ENCODE peak calls at places on chromosomes 7 and 10, in six cellular contexts. One of them, this sample, is unnamed.

GRCh38 chr7:149748223-149748874 is 25.0 kb downstream of the ZNF467 start:
- DNase-seq in colonic mucosa: no peak
- DNase-seq in lower leg skin: no peak
- DNase-seq in GM06990: no peak
- DNase-seq in AG09309: no peak
- DNase-seq in mammary epithelial cell: no peak
- DNase-seq in this sample: no peak

GRCh38 chr10:128073880-128074279 is 52.3 kb downstream of the MKI67 start:
- DNase-seq in AG09309: no peak
- DNase-seq in GM06990: no peak
- DNase-seq in mammary epithelial cell: no peak
- DNase-seq in colonic mucosa: no peak
- DNase-seq in lower leg skin: no peak
- DNase-seq in this sample: no peak

GRCh38 chr7:126361183-126361582 is 891.6 kb downstream of the GRM8 start:
- DNase-seq in GM06990: no peak
- DNase-seq in mammary epithelial cell: no peak
- DNase-seq in colonic mucosa: no peak
- DNase-seq in AG09309: no peak
- DNase-seq in lower leg skin: no peak
- DNase-seq in this sample: no peak

GRCh38 chr7:16564909-16565426 is 38.3 kb downstream of the LRRC72 start:
- DNase-seq in AG09309: peak
- DNase-seq in lower leg skin: no peak
- DNase-seq in GM06990: no peak
- DNase-seq in mammary epithelial cell: peak
- DNase-seq in colonic mucosa: no peak
- DNase-seq in this sample: peak

GRCh38 chr7:137873524-137873923 is 26.8 kb upstream of the DGKI start:
- DNase-seq in GM06990: no peak
- DNase-seq in colonic mucosa: no peak
- DNase-seq in mammary epithelial cell: no peak
- DNase-seq in AG09309: peak
- DNase-seq in lower leg skin: no peak
- DNase-seq in this sample: peak

GRCh38 chr10:77636286-77636966 is 1.2 kb downstream of the KCNMA1 start:
- DNase-seq in colonic mucosa: no peak
- DNase-seq in lower leg skin: no peak
- DNase-seq in AG09309: no peak
- DNase-seq in mammary epithelial cell: no peak
- DNase-seq in GM06990: no peak
- DNase-seq in this sample: no peak

GRCh38 chr10:34254596-34254995 is 560.5 kb downstream of the PARD3 start:
- DNase-seq in lower leg skin: no peak
- DNase-seq in AG09309: no peak
- DNase-seq in GM06990: peak
- DNase-seq in mammary epithelial cell: peak
- DNase-seq in colonic mucosa: peak
- DNase-seq in this sample: peak

GRCh38 chr10:65628777-65629176 is 1297.1 kb upstream of the LRRTM3 start:
- DNase-seq in colonic mucosa: no peak
- DNase-seq in AG09309: no peak
- DNase-seq in mammary epithelial cell: no peak
- DNase-seq in lower leg skin: no peak
- DNase-seq in GM06990: no peak
- DNase-seq in this sample: no peak

GRCh38 chr10:7756360-7756992 is 31.3 kb downstream of the KIN start:
- DNase-seq in AG09309: no peak
- DNase-seq in mammary epithelial cell: peak
- DNase-seq in GM06990: no peak
- DNase-seq in colonic mucosa: peak
- DNase-seq in lower leg skin: no peak
- DNase-seq in this sample: peak

GRCh38 chr7:31815796-31816195 is 128.8 kb downstream of the PPP1R17 start:
- DNase-seq in lower leg skin: no peak
- DNase-seq in colonic mucosa: no peak
- DNase-seq in GM06990: no peak
- DNase-seq in mammary epithelial cell: no peak
- DNase-seq in AG09309: no peak
- DNase-seq in this sample: no peak

GRCh38 chr7:105788816-105789349 is 87.5 kb downstream of the ATXN7L1 start:
- DNase-seq in GM06990: no peak
- DNase-seq in colonic mucosa: no peak
- DNase-seq in lower leg skin: no peak
- DNase-seq in mammary epithelial cell: no peak
- DNase-seq in AG09309: no peak
- DNase-seq in this sample: no peak

GRCh38 chr7:87627634-87627994 is 584 bp upstream of the RUNDC3B start:
- DNase-seq in lower leg skin: no peak
- DNase-seq in colonic mucosa: peak
- DNase-seq in AG09309: no peak
- DNase-seq in mammary epithelial cell: no peak
- DNase-seq in GM06990: no peak
- DNase-seq in this sample: no peak

GRCh38 chr7:7178906-7179305 is 3.4 kb upstream of the C1GALT1 start:
- DNase-seq in mammary epithelial cell: peak
- DNase-seq in AG09309: no peak
- DNase-seq in GM06990: no peak
- DNase-seq in colonic mucosa: no peak
- DNase-seq in lower leg skin: no peak
- DNase-seq in this sample: peak

GRCh38 chr10:98456688-98457482 is 10.2 kb upstream of the HPS1 start:
- DNase-seq in mammary epithelial cell: peak
- DNase-seq in GM06990: no peak
- DNase-seq in AG09309: no peak
- DNase-seq in colonic mucosa: no peak
- DNase-seq in lower leg skin: no peak
- DNase-seq in this sample: no peak

GRCh38 chr10:21953585-21954057 is 49.9 kb downstream of the DNAJC1 start:
- DNase-seq in mammary epithelial cell: peak
- DNase-seq in GM06990: peak
- DNase-seq in colonic mucosa: no peak
- DNase-seq in lower leg skin: no peak
- DNase-seq in AG09309: peak
- DNase-seq in this sample: peak

GRCh38 chr10:132195366-132196075 is 8.8 kb downstream of the DPYSL4 start:
- DNase-seq in mammary epithelial cell: no peak
- DNase-seq in lower leg skin: no peak
- DNase-seq in GM06990: no peak
- DNase-seq in colonic mucosa: no peak
- DNase-seq in AG09309: no peak
- DNase-seq in this sample: no peak

GRCh38 chr7:3092468-3092867 is 48.8 kb upstream of the CARD11 start:
- DNase-seq in mammary epithelial cell: no peak
- DNase-seq in AG09309: no peak
- DNase-seq in colonic mucosa: peak
- DNase-seq in lower leg skin: peak
- DNase-seq in GM06990: peak
- DNase-seq in this sample: no peak

GRCh38 chr10:29326299-29326698 is 37.4 kb downstream of the LYZL1 start:
- DNase-seq in lower leg skin: no peak
- DNase-seq in colonic mucosa: no peak
- DNase-seq in AG09309: no peak
- DNase-seq in GM06990: no peak
- DNase-seq in mammary epithelial cell: no peak
- DNase-seq in this sample: no peak

GRCh38 chr7:41693150-41693997 is 9.5 kb downstream of the INHBA start:
- DNase-seq in colonic mucosa: no peak
- DNase-seq in AG09309: no peak
- DNase-seq in GM06990: no peak
- DNase-seq in mammary epithelial cell: no peak
- DNase-seq in lower leg skin: no peak
- DNase-seq in this sample: peak

GRCh38 chr10:125080984-125081383 is 79.4 kb downstream of the CTBP2 start:
- DNase-seq in lower leg skin: no peak
- DNase-seq in AG09309: no peak
- DNase-seq in mammary epithelial cell: no peak
- DNase-seq in GM06990: no peak
- DNase-seq in colonic mucosa: no peak
- DNase-seq in this sample: no peak

GRCh38 chr7:88233828-88234227 is 14.0 kb upstream of the SRI start:
- DNase-seq in GM06990: no peak
- DNase-seq in AG09309: no peak
- DNase-seq in lower leg skin: no peak
- DNase-seq in colonic mucosa: no peak
- DNase-seq in mammary epithelial cell: no peak
- DNase-seq in this sample: no peak

GRCh38 chr10:15324611-15325010 is 46.5 kb downstream of the FAM171A1 start:
- DNase-seq in colonic mucosa: no peak
- DNase-seq in lower leg skin: no peak
- DNase-seq in mammary epithelial cell: no peak
- DNase-seq in AG09309: no peak
- DNase-seq in GM06990: no peak
- DNase-seq in this sample: no peak

DNA sequence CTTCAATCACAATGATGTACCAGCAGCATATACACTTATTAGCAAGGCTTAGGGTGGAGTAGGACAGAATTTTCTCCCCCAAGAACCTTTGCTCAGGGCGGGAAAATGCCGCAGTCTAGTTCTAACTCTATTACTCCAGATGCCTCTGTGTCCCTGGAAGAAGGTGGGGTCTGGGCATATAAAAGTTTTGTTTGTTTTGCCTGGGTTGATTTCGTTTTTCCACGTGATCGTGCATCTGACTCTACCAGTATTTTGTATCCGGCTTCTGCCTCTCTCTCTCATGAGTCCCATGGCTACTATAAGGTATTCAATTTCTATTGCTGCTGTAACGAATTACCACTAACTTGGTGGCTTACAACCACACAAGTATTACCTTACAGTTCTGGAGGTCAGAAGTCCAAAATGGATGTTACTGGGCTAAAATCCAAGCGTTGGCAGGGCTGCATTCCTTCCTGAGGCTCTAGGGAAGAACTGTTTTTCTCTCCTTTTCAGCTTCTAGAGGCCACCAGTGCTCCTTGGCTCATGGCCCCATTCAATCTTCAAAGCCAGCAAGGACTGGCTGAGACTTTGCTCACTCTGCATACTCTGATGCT is 181.2 kb upstream of the PRSS58 start:
- DNase-seq in lower leg skin: no peak
- DNase-seq in GM06990: no peak
- DNase-seq in mammary epithelial cell: no peak
- DNase-seq in AG09309: no peak
- DNase-seq in colonic mucosa: peak
- DNase-seq in this sample: no peak
- H3K4me3 ChIP-seq in lower leg skin: no peak
- H3K4me3 ChIP-seq in GM06990: no peak
- H3K4me3 ChIP-seq in mammary epithelial cell: no peak
- H3K4me3 ChIP-seq in AG09309: no peak
- H3K4me3 ChIP-seq in colonic mucosa: no peak
- H3K4me3 ChIP-seq in this sample: no peak

GRCh38 chr10:74888947-74889661 is 62.7 kb downstream of the KAT6B start:
- DNase-seq in colonic mucosa: no peak
- DNase-seq in mammary epithelial cell: no peak
- DNase-seq in lower leg skin: no peak
- DNase-seq in AG09309: no peak
- DNase-seq in GM06990: no peak
- DNase-seq in this sample: peak
- TF ChIP-seq CTCF in colonic mucosa: no peak
- TF ChIP-seq CTCF in mammary epithelial cell: peak
- TF ChIP-seq CTCF in lower leg skin: no peak
- TF ChIP-seq CTCF in AG09309: peak
- TF ChIP-seq CTCF in GM06990: peak
- TF ChIP-seq CTCF in this sample: peak

DNA sequence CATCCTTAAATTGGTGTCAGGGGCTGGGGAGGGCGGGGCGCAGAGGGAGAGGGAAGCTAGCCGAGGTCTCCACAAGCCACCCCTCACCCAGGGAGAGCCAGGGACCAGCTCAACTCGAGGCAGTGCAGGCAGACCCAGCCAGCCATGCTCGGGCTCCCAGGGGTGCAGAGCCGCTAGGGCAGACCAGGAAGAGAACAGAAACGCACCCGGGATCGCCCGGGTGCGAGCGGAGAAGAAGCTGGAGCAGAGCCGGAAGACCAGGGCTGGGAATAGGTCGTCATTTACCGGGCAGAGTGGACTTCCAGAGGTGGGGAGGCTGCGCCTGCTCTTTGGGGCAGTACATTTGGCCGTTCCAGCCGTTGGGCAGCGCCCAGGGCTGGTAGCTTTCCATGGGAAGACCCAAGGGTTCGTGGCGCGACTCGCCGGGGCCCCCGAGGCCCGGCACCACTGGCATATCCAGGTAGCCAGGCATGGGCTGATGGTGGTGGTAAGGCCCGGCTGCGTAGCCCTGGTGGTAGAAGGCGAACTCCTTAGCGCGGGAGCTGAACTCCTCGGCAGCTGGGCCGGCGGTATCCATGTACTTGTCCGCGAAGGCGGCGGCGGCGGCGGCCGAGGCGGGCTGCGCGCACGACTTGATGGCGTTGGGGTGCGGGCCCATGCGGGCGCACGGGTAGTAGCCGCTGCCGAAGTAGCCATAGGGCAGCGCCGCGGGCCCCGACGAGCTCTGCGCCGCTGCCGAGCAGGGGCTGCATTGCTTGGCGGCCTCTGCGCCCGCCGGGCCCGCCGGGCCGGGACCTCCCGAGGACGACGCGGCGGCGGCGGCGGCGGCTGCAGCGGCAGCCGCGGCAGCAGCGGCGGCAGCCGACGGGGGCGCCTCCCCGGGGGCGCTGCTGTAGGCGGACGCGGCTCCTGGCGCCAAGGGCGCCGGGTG is 755 bp downstream of the HOXA13 start:
- DNase-seq in lower leg skin: no peak
- DNase-seq in colonic mucosa: peak
- DNase-seq in GM06990: no peak
- DNase-seq in mammary epithelial cell: peak
- DNase-seq in AG09309: no peak
- DNase-seq in this sample: no peak
- H3K4me3 ChIP-seq in lower leg skin: peak
- H3K4me3 ChIP-seq in colonic mucosa: peak
- H3K4me3 ChIP-seq in GM06990: no peak
- H3K4me3 ChIP-seq in mammary epithelial cell: no peak
- H3K4me3 ChIP-seq in AG09309: peak
- H3K4me3 ChIP-seq in this sample: no peak

GRCh38 chr10:1739751-1740150 is 2.4 kb upstream of the ADARB2 start:
- DNase-seq in mammary epithelial cell: no peak
- DNase-seq in lower leg skin: no peak
- DNase-seq in GM06990: no peak
- DNase-seq in AG09309: no peak
- DNase-seq in colonic mucosa: no peak
- DNase-seq in this sample: no peak
- TF ChIP-seq CTCF in mammary epithelial cell: no peak
- TF ChIP-seq CTCF in lower leg skin: no peak
- TF ChIP-seq CTCF in GM06990: no peak
- TF ChIP-seq CTCF in AG09309: no peak
- TF ChIP-seq CTCF in colonic mucosa: no peak
- TF ChIP-seq CTCF in this sample: no peak

DNA sequence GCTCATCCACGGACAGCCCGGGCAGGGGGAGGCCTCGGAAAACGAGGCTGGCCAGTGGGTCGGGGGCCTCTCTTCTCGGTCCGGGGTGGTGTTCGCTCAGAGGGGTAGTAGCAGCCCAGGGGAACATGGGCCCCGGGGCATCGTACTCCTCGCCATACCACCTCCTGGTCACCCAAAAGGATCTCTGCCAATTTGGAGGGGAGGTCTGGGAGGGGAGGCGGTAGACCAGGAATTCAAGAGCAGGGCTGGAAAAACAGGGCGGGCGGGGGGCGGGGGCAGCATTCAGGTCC is 67.4 kb downstream of the SLC29A4 start:
- DNase-seq in colonic mucosa: no peak
- DNase-seq in lower leg skin: no peak
- DNase-seq in mammary epithelial cell: no peak
- DNase-seq in AG09309: no peak
- DNase-seq in GM06990: no peak
- DNase-seq in this sample: no peak
- H3K4me3 ChIP-seq in colonic mucosa: no peak
- H3K4me3 ChIP-seq in lower leg skin: no peak
- H3K4me3 ChIP-seq in mammary epithelial cell: no peak
- H3K4me3 ChIP-seq in AG09309: no peak
- H3K4me3 ChIP-seq in GM06990: no peak
- H3K4me3 ChIP-seq in this sample: no peak

This sample was measured in fibroblast of the aortic adventitia.